ENCODE peak calls at places on chromosome 1, in six cellular contexts. One of them, this sample, is unnamed.

GRCh38 chr1:10253755-10254154 is 43.4 kb downstream of the KIF1B start:
- DNase-seq in GM23338: no peak
- DNase-seq in HepG2: no peak
- DNase-seq in SK-N-SH: peak
- DNase-seq in HCT116: no peak
- DNase-seq in HL-60: no peak
- DNase-seq in this sample: no peak

GRCh38 chr1:166032901-166033371 is 133.9 kb downstream of the FAM78B start:
- DNase-seq in HCT116: no peak
- DNase-seq in HL-60: no peak
- DNase-seq in HepG2: no peak
- DNase-seq in GM23338: no peak
- DNase-seq in SK-N-SH: no peak
- DNase-seq in this sample: peak

GRCh38 chr1:7752512-7753417 is 18.3 kb upstream of the VAMP3 start:
- DNase-seq in HCT116: peak
- DNase-seq in HepG2: peak
- DNase-seq in HL-60: peak
- DNase-seq in SK-N-SH: peak
- DNase-seq in GM23338: peak
- DNase-seq in this sample: peak

GRCh38 chr1:200410566-200410878 is 686 bp upstream of the ZNF281 start:
- DNase-seq in SK-N-SH: peak
- DNase-seq in HepG2: no peak
- DNase-seq in HL-60: peak
- DNase-seq in HCT116: peak
- DNase-seq in GM23338: peak
- DNase-seq in this sample: no peak

GRCh38 chr1:41891403-41891896 is 27.3 kb downstream of the HIVEP3 start:
- DNase-seq in HCT116: no peak
- DNase-seq in HL-60: no peak
- DNase-seq in GM23338: peak
- DNase-seq in HepG2: peak
- DNase-seq in SK-N-SH: peak
- DNase-seq in this sample: peak

GRCh38 chr1:200415693-200416593 is 6.1 kb upstream of the ZNF281 start:
- DNase-seq in GM23338: no peak
- DNase-seq in HL-60: no peak
- DNase-seq in SK-N-SH: no peak
- DNase-seq in HepG2: peak
- DNase-seq in HCT116: peak
- DNase-seq in this sample: peak

GRCh38 chr1:234675561-234675960 is 65.6 kb upstream of the IRF2BP2 start:
- DNase-seq in HL-60: no peak
- DNase-seq in HCT116: no peak
- DNase-seq in HepG2: no peak
- DNase-seq in GM23338: no peak
- DNase-seq in SK-N-SH: no peak
- DNase-seq in this sample: no peak

GRCh38 chr1:64196074-64196869 is 7.2 kb upstream of the UBE2U start:
- DNase-seq in HCT116: no peak
- DNase-seq in HepG2: no peak
- DNase-seq in HL-60: no peak
- DNase-seq in SK-N-SH: peak
- DNase-seq in GM23338: no peak
- DNase-seq in this sample: no peak

GRCh38 chr1:66725885-66726665 is 26.2 kb upstream of the DYNLT5 start:
- DNase-seq in HepG2: peak
- DNase-seq in HCT116: peak
- DNase-seq in GM23338: peak
- DNase-seq in SK-N-SH: peak
- DNase-seq in HL-60: peak
- DNase-seq in this sample: peak

DNA sequence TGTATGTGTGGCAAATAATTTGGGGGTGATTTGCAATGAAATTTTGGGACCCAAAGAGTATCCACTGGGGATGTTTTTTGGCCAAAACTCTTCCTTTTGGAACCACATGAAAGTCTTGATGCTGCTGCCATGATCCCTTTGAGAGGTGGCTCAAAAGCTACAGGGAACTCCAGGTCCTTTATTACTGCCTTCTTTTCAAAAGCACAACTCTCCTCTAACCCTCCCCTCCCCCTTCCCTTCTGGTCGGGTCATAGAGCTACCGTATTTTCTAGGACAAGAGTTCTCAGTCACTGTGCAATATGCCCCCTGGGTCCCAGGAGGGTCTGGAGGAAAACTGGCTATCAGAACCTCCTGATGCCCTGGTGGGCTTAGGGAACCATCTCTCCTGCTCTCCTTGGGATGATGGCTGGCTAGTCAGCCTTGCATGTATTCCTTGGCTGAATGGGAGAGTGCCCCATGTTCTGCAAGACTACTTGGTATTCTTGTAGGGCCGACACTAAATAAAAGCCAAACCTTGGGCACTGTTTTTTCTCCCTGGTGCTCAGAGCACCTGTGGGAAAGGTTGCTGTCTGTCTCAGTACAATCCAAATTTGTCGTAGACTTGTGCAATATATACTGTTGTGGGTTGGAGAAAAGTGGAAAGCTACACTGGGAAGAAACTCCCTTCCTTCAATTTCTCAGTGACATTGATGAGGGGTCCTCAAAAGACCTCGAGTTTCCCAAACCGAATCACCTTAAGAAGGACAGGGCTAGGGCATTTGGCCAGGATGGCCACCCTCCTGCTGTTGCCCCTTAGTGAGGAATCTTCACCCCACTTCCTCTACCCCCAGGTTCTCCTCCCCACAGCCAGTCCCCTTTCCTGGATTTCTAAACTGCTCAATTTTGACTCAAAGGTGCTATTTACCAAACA is 3.1 kb downstream of the BTG2 start:
- DNase-seq in HL-60: no peak
- DNase-seq in GM23338: peak
- DNase-seq in HepG2: no peak
- DNase-seq in SK-N-SH: no peak
- DNase-seq in HCT116: no peak
- DNase-seq in this sample: no peak
- TF ChIP-seq POLR2AphosphoS5 in HL-60: no peak
- TF ChIP-seq POLR2AphosphoS5 in GM23338: no peak
- TF ChIP-seq POLR2AphosphoS5 in HepG2: no peak
- TF ChIP-seq POLR2AphosphoS5 in SK-N-SH: no peak
- TF ChIP-seq POLR2AphosphoS5 in HCT116: no peak
- TF ChIP-seq POLR2AphosphoS5 in this sample: peak

GRCh38 chr1:83900530-83900929 is 98.4 kb downstream of the TTLL7 start:
- DNase-seq in HL-60: no peak
- DNase-seq in HepG2: no peak
- DNase-seq in GM23338: no peak
- DNase-seq in SK-N-SH: no peak
- DNase-seq in HCT116: no peak
- DNase-seq in this sample: no peak

GRCh38 chr1:83905315-83905907 is 93.5 kb downstream of the TTLL7 start:
- DNase-seq in HCT116: no peak
- DNase-seq in SK-N-SH: peak
- DNase-seq in HepG2: no peak
- DNase-seq in GM23338: peak
- DNase-seq in HL-60: no peak
- DNase-seq in this sample: no peak

GRCh38 chr1:83897516-83897915 is 101.4 kb downstream of the TTLL7 start:
- DNase-seq in SK-N-SH: no peak
- DNase-seq in HCT116: no peak
- DNase-seq in HL-60: no peak
- DNase-seq in GM23338: peak
- DNase-seq in HepG2: no peak
- DNase-seq in this sample: no peak

GRCh38 chr1:83901547-83902155 is 97.3 kb downstream of the TTLL7 start:
- DNase-seq in HCT116: no peak
- DNase-seq in HL-60: no peak
- DNase-seq in GM23338: no peak
- DNase-seq in SK-N-SH: no peak
- DNase-seq in HepG2: peak
- DNase-seq in this sample: peak
- TF ChIP-seq POLR2AphosphoS5 in HCT116: no peak
- TF ChIP-seq POLR2AphosphoS5 in HL-60: no peak
- TF ChIP-seq POLR2AphosphoS5 in GM23338: no peak
- TF ChIP-seq POLR2AphosphoS5 in SK-N-SH: no peak
- TF ChIP-seq POLR2AphosphoS5 in HepG2: no peak
- TF ChIP-seq POLR2AphosphoS5 in this sample: no peak

GRCh38 chr1:214548988-214549387 is 2.4 kb downstream of the PTPN14 start:
- DNase-seq in GM23338: no peak
- DNase-seq in HL-60: no peak
- DNase-seq in HCT116: no peak
- DNase-seq in HepG2: no peak
- DNase-seq in SK-N-SH: no peak
- DNase-seq in this sample: peak
- TF ChIP-seq POLR2AphosphoS5 in GM23338: no peak
- TF ChIP-seq POLR2AphosphoS5 in HL-60: no peak
- TF ChIP-seq POLR2AphosphoS5 in HCT116: no peak
- TF ChIP-seq POLR2AphosphoS5 in HepG2: no peak
- TF ChIP-seq POLR2AphosphoS5 in SK-N-SH: no peak
- TF ChIP-seq POLR2AphosphoS5 in this sample: no peak

GRCh38 chr1:216785760-216786159 is 62.5 kb upstream of the ESRRG start:
- DNase-seq in GM23338: no peak
- DNase-seq in SK-N-SH: no peak
- DNase-seq in HCT116: no peak
- DNase-seq in HepG2: no peak
- DNase-seq in HL-60: no peak
- DNase-seq in this sample: no peak
- TF ChIP-seq POLR2AphosphoS5 in GM23338: no peak
- TF ChIP-seq POLR2AphosphoS5 in SK-N-SH: no peak
- TF ChIP-seq POLR2AphosphoS5 in HCT116: no peak
- TF ChIP-seq POLR2AphosphoS5 in HepG2: no peak
- TF ChIP-seq POLR2AphosphoS5 in HL-60: no peak
- TF ChIP-seq POLR2AphosphoS5 in this sample: no peak

GRCh38 chr1:215601276-215601675 is 34.2 kb downstream of the KCTD3 start:
- DNase-seq in HepG2: no peak
- DNase-seq in GM23338: no peak
- DNase-seq in SK-N-SH: no peak
- DNase-seq in HL-60: no peak
- DNase-seq in HCT116: no peak
- DNase-seq in this sample: no peak

GRCh38 chr1:215600258-215600792 is 33.2 kb downstream of the KCTD3 start:
- DNase-seq in HL-60: no peak
- DNase-seq in SK-N-SH: no peak
- DNase-seq in HCT116: no peak
- DNase-seq in HepG2: no peak
- DNase-seq in GM23338: no peak
- DNase-seq in this sample: no peak

GRCh38 chr1:215603319-215603718 is 36.2 kb downstream of the KCTD3 start:
- DNase-seq in GM23338: no peak
- DNase-seq in HepG2: no peak
- DNase-seq in HL-60: no peak
- DNase-seq in SK-N-SH: no peak
- DNase-seq in HCT116: no peak
- DNase-seq in this sample: no peak

GRCh38 chr1:215599418-215599817 is 32.3 kb downstream of the KCTD3 start:
- DNase-seq in SK-N-SH: no peak
- DNase-seq in HL-60: no peak
- DNase-seq in GM23338: peak
- DNase-seq in HCT116: no peak
- DNase-seq in HepG2: no peak
- DNase-seq in this sample: no peak

DNA sequence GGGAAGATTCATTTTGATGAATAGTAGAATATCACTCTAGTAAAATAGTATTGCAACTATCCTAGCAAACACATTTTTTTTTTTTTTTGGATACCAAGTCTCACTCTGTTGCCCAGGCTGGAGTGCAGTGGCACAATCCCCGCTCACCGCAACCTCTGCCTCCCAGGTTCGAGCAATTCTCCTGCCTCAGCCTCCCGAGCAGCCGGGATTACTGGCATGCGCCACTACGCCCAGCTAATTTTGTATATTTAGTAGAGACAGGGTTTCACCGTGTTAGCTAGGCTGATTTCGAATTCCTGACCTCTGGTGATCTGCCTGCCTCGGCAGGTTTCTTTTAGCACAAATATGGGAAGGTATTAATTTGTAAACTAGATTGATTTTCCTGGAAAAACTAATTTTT is 33.8 kb downstream of the KCTD3 start:
- DNase-seq in HepG2: no peak
- DNase-seq in HCT116: no peak
- DNase-seq in SK-N-SH: no peak
- DNase-seq in HL-60: no peak
- DNase-seq in GM23338: no peak
- DNase-seq in this sample: no peak
- TF ChIP-seq POLR2AphosphoS5 in HepG2: no peak
- TF ChIP-seq POLR2AphosphoS5 in HCT116: no peak
- TF ChIP-seq POLR2AphosphoS5 in SK-N-SH: no peak
- TF ChIP-seq POLR2AphosphoS5 in HL-60: no peak
- TF ChIP-seq POLR2AphosphoS5 in GM23338: no peak
- TF ChIP-seq POLR2AphosphoS5 in this sample: no peak